ENCODE peak calls at places on chromosomes 6 and 20, in six cellular contexts. G is GM03348, H is SHP77 treated with DMSO at 0.1 percent for 48 hours, X is astrocyte of the cerebellum, C is cerebellum, P is ELF-1. J is an unnamed sample.

GRCh38 chr6:116616757-116617093 is 446 bp downstream of the RSPH4A start:
- DNase-seq in C (no peak), P (no peak), X (no peak), H (no peak), G (peak), J (no peak)

GRCh38 chr20:62316331-62317166 is 13.8 kb downstream of the ADRM1 start:
- DNase-seq in P (no peak), C (peak), G (no peak), H (no peak), X (no peak), J (no peak)

GRCh38 chr6:100808638-100809275 is 72.4 kb downstream of the ASCC3 start:
- DNase-seq in C (no peak), G (peak), P (no peak), H (no peak), X (no peak), J (peak)

GRCh38 chr6:129502261-129502660 is 207.7 kb downstream of the ARHGAP18 start:
- DNase-seq in H (no peak), P (no peak), C (no peak), X (no peak), G (no peak), J (no peak)

GRCh38 chr6:32843321-32843978 is 397 bp downstream of the PSMB8 start:
- DNase-seq in H (no peak), X (no peak), G (peak), P (no peak), C (no peak), J (no peak)

GRCh38 chr20:8721098-8721497 is 347.8 kb upstream of the PLCB4 start:
- DNase-seq in C (peak), H (peak), X (peak), P (peak), G (peak), J (peak)

GRCh38 chr6:14732226-14732844 is 513.5 kb upstream of the JARID2 start:
- DNase-seq in G (no peak), H (no peak), C (no peak), P (no peak), X (no peak), J (no peak)

GRCh38 chr6:108564178-108564577 is 3.5 kb downstream of the FOXO3 start:
- DNase-seq in X (peak), P (no peak), H (no peak), C (no peak), G (peak), J (peak)

GRCh38 chr6:30889921-30890645 is 5.8 kb downstream of the DDR1 start:
- DNase-seq in H (no peak), P (no peak), X (no peak), C (no peak), G (no peak), J (no peak)

GRCh38 chr6:22558288-22558882 is 11.0 kb upstream of the HDGFL1 start:
- DNase-seq in G (no peak), H (no peak), C (no peak), X (no peak), P (no peak), J (no peak)

GRCh38 chr6:131547524-131547923 is 25.5 kb upstream of the ARG1 start:
- DNase-seq in C (no peak), H (no peak), P (no peak), G (no peak), X (no peak), J (no peak)

GRCh38 chr6:72464791-72465691 is 156.8 kb upstream of the KCNQ5 start:
- DNase-seq in H (no peak), X (peak), G (peak), P (no peak), C (no peak), J (peak)

GRCh38 chr20:12166053-12166717 is 248.5 kb downstream of the BTBD3 start:
- DNase-seq in C (no peak), X (peak), P (no peak), G (peak), H (no peak), J (peak)

GRCh38 chr6:158154816-158155215 is 13.2 kb downstream of the SERAC1 start:
- DNase-seq in C (no peak), P (no peak), G (no peak), X (no peak), H (no peak), J (no peak)

GRCh38 chr6:25301358-25301757 is 22.2 kb downstream of the CARMIL1 start:
- DNase-seq in P (no peak), H (no peak), G (no peak), C (no peak), X (no peak), J (no peak)

GRCh38 chr20:7989379-7989778 is 30.2 kb downstream of the TMX4 start:
- DNase-seq in H (no peak), G (peak), C (no peak), X (no peak), P (no peak), J (no peak)

GRCh38 chr6:36874016-36874442 is 574 bp downstream of the PPIL1 start:
- DNase-seq in X (no peak), G (no peak), P (no peak), C (peak), H (no peak), J (no peak)

GRCh38 chr20:32752458-32753250 is 9.4 kb upstream of the COMMD7 start:
- DNase-seq in G (peak), C (no peak), P (peak), H (no peak), X (no peak), J (no peak)

GRCh38 chr6:7732219-7732618 is 6.3 kb downstream of the BMP6 start:
- DNase-seq in P (no peak), H (no peak), G (peak), X (no peak), C (no peak), J (no peak)

GRCh38 chr6:110595112-110595511 is 118.7 kb upstream of the SLC22A16 start:
- DNase-seq in H (no peak), P (no peak), X (no peak), C (no peak), G (no peak), J (no peak)

GRCh38 chr6:33277663-33278391 is 904 bp downstream of the B3GALT4 start:
- DNase-seq in C (peak), X (no peak), H (no peak), P (no peak), G (peak), J (no peak)

GRCh38 chr6:158939255-158940170 is 60.5 kb downstream of the RSPH3 start:
- DNase-seq in P (peak), H (no peak), C (no peak), G (no peak), X (no peak), J (no peak)

GRCh38 chr20:23889775-23890187 is 10.2 kb upstream of the CST5 start:
- DNase-seq in G (peak), H (peak), X (no peak), C (no peak), P (peak), J (peak)

GRCh38 chr20:22775671-22776139 is 191.3 kb upstream of the FOXA2 start:
- DNase-seq in P (peak), X (no peak), G (no peak), C (no peak), H (no peak), J (peak)

GRCh38 chr20:24705486-24705885 is 236.1 kb downstream of the SYNDIG1 start:
- DNase-seq in G (peak), H (no peak), P (no peak), X (no peak), C (no peak), J (no peak)

GRCh38 chr20:57543754-57544153 is 17.2 kb upstream of the PCK1 start:
- DNase-seq in G (no peak), C (no peak), H (no peak), P (no peak), X (no peak), J (no peak)

GRCh38 chr20:52104546-52105044 is 87.0 kb downstream of the ZFP64 start:
- DNase-seq in P (peak), C (no peak), G (peak), X (no peak), H (no peak), J (no peak)

GRCh38 chr6:12844284-12845223 is 128.0 kb downstream of the PHACTR1 start:
- DNase-seq in P (peak), X (peak), G (peak), C (peak), H (no peak), J (no peak)

GRCh38 chr20:35903843-35904242 is 50.5 kb downstream of the SCAND1 start:
- DNase-seq in G (no peak), X (no peak), P (no peak), H (no peak), C (no peak), J (no peak)

GRCh38 chr6:33118525-33119123 is 42.8 kb downstream of the HLA-DPB1 start:
- DNase-seq in G (peak), P (no peak), X (peak), H (peak), C (peak), J (peak)

GRCh38 chr20:47358052-47358671 is 1.7 kb upstream of the ZMYND8 start:
- DNase-seq in H (no peak), G (no peak), P (no peak), X (no peak), C (no peak), J (no peak)

GRCh38 chr6:88856566-88856965 is 106.9 kb downstream of the RNGTT start:
- DNase-seq in G (peak), C (no peak), H (no peak), P (no peak), X (no peak), J (no peak)

GRCh38 chr6:136750821-136751220 is 41.5 kb downstream of the MAP3K5 start:
- DNase-seq in X (no peak), G (no peak), C (no peak), P (no peak), H (no peak), J (no peak)

GRCh38 chr6:19342616-19343015 is 494.6 kb upstream of the ID4 start:
- DNase-seq in P (no peak), X (no peak), C (no peak), H (no peak), G (peak), J (no peak)

GRCh38 chr6:152154559-152155356 is 347.3 kb downstream of the ESR1 start:
- DNase-seq in C (peak), X (no peak), H (no peak), G (no peak), P (no peak), J (no peak)

GRCh38 chr6:37667050-37667814 is 30.5 kb downstream of the MDGA1 start:
- DNase-seq in G (peak), P (no peak), X (no peak), C (no peak), H (no peak), J (no peak)